ENCODE peak calls at places on chromosomes 5 and 9, in six cellular contexts. F, O, U, Y, L and T are unnamed samples.

GRCh38 chr5:157449011-157449723 is 10.8 kb upstream of the NIPAL4 start:
- DNase-seq in F (no peak), O (no peak), U (no peak), Y (no peak), L (peak; percentile 84), T (peak; percentile 57)

GRCh38 chr9:35691325-35691631 is 1.6 kb upstream of the TPM2 start:
- DNase-seq in F (no peak), O (no peak), U (no peak), Y (no peak), L (no peak), T (no peak)

GRCh38 chr5:22850981-22851380 is 2.2 kb downstream of the CDH12 start:
- DNase-seq in F (no peak), O (no peak), U (peak; percentile 53), Y (no peak), L (no peak), T (no peak)

GRCh38 chr5:82413302-82414042 is 135.3 kb upstream of the RPS23 start:
- DNase-seq in F (no peak), O (peak; percentile 49), U (peak; percentile 93), Y (no peak), L (no peak), T (no peak)

GRCh38 chr9:133044125-133044524 is 13.3 kb downstream of the GTF3C5 start:
- DNase-seq in F (no peak), O (no peak), U (no peak), Y (no peak), L (no peak), T (no peak)

GRCh38 chr9:4666042-4666699 is at the start of gene SPATA6L:
- DNase-seq in F (peak; percentile 29), O (peak; percentile 60), U (peak; percentile 50), Y (no peak), L (peak; percentile 71), T (no peak)

GRCh38 chr9:109894444-109894843 is 114.4 kb downstream of the PALM2AKAP2 start:
- DNase-seq in F (no peak), O (no peak), U (no peak), Y (no peak), L (no peak), T (no peak)

GRCh38 chr9:22990349-22990748 is 543.7 kb downstream of the DMRTA1 start:
- DNase-seq in F (no peak), O (no peak), U (no peak), Y (no peak), L (no peak), T (no peak)

GRCh38 chr5:14983666-14984441 is 112.3 kb upstream of the ANKH start:
- DNase-seq in F (no peak), O (no peak), U (no peak), Y (no peak), L (no peak), T (no peak)

GRCh38 chr9:71719585-71719984 is 48.7 kb downstream of the CEMIP2 start:
- DNase-seq in F (no peak), O (no peak), U (peak; percentile 87), Y (no peak), L (no peak), T (peak; percentile 62)

GRCh38 chr9:101443358-101443757 is 7.8 kb upstream of the ALDOB start:
- DNase-seq in F (no peak), O (no peak), U (no peak), Y (no peak), L (peak; percentile 88), T (peak; percentile 90)

GRCh38 chr5:107781451-107781850 is 110.7 kb upstream of the EFNA5 start:
- DNase-seq in F (no peak), O (no peak), U (peak; percentile 24), Y (no peak), L (no peak), T (no peak)

GRCh38 chr9:70563010-70563409 is 148.6 kb upstream of the KLF9 start:
- DNase-seq in F (no peak), O (no peak), U (no peak), Y (no peak), L (no peak), T (no peak)

GRCh38 chr9:129849901-129850300 is 14.6 kb downstream of the USP20 start:
- DNase-seq in F (no peak), O (no peak), U (peak; percentile 61), Y (no peak), L (no peak), T (no peak)

GRCh38 chr5:151338734-151339133 is 8.6 kb downstream of the SLC36A2 start:
- DNase-seq in F (no peak), O (no peak), U (no peak), Y (no peak), L (no peak), T (no peak)

GRCh38 chr9:95506438-95506691 is 10.4 kb downstream of the PTCH1 start:
- DNase-seq in F (peak; percentile 39), O (no peak), U (peak; percentile 67), Y (no peak), L (peak; percentile 64), T (no peak)

GRCh38 chr9:81028504-81028903 is 660.8 kb downstream of the TLE1 start:
- DNase-seq in F (no peak), O (peak; percentile 66), U (peak; percentile 98), Y (no peak), L (no peak), T (no peak)

GRCh38 chr9:130299785-130300615 is 34.4 kb downstream of the HMCN2 start:
- DNase-seq in F (no peak), O (no peak), U (no peak), Y (no peak), L (no peak), T (no peak)

GRCh38 chr5:110687485-110687884 is 39.0 kb downstream of the TMEM232 start:
- DNase-seq in F (no peak), O (no peak), U (no peak), Y (no peak), L (no peak), T (no peak)

GRCh38 chr9:77475641-77476473 is 172.3 kb downstream of the GNA14 start:
- DNase-seq in F (no peak), O (peak; percentile 55), U (peak; percentile 66), Y (no peak), L (no peak), T (no peak)